ENCODE peak calls at places on chromosomes 13 and 19, in four cellular contexts. I is H1, X is GM12878, F is K562. P is an unnamed sample.

GRCh38 chr13:44257806-44258205 is 115.8 kb upstream of the SERP2 start:
- DNase-seq in I (no peak), X (no peak), F (no peak), P (no peak)

GRCh38 chr19:14409157-14410053 is 9.7 kb downstream of the DDX39A start:
- DNase-seq in I (no peak), X (no peak), F (no peak), P (no peak)

GRCh38 chr13:24618219-24618955 is 61.8 kb upstream of the ATP12A start:
- DNase-seq in I (no peak), X (peak; percentile 40), F (no peak), P (no peak)

GRCh38 chr19:46009530-46010510 is 13.0 kb downstream of the PGLYRP1 start:
- DNase-seq in I (peak; percentile 95), X (no peak), F (peak; percentile 72), P (peak; percentile 42)

GRCh38 chr19:11463391-11463790 is 17.5 kb downstream of the ELAVL3 start:
- DNase-seq in I (no peak), X (no peak), F (no peak), P (no peak)

GRCh38 chr19:4933528-4933927 is 24.2 kb downstream of the UHRF1 start:
- DNase-seq in I (no peak), X (no peak), F (no peak), P (no peak)

GRCh38 chr19:12453495-12453894 is 12.7 kb upstream of the ZNF443 start:
- DNase-seq in I (no peak), X (no peak), F (no peak), P (no peak)

GRCh38 chr13:60351326-60351725 is 45.7 kb upstream of the TDRD3 start:
- DNase-seq in I (no peak), X (no peak), F (no peak), P (no peak)

GRCh38 chr13:111131610-111132009 is 16.5 kb downstream of the ARHGEF7 start:
- DNase-seq in I (no peak), X (no peak), F (no peak), P (no peak)

GRCh38 chr19:37973666-37974065 is 66.7 kb downstream of the SIPA1L3 start:
- DNase-seq in I (no peak), X (no peak), F (no peak), P (no peak)

GRCh38 chr13:96072392-96072791 is 17.5 kb upstream of the HS6ST3 start:
- DNase-seq in I (no peak), X (no peak), F (no peak), P (no peak)

GRCh38 chr19:19261350-19262189 is 11.5 kb downstream of the TM6SF2 start:
- DNase-seq in I (peak; percentile 83), X (no peak), F (no peak), P (no peak)

GRCh38 chr13:42369071-42369795 is 97.3 kb downstream of the AKAP11 start:
- DNase-seq in I (no peak), X (no peak), F (no peak), P (no peak)

GRCh38 chr19:23991170-23991569 is 76.5 kb downstream of the ZNF726 start:
- DNase-seq in I (no peak), X (no peak), F (no peak), P (no peak)

GRCh38 chr13:97125810-97126738 is 96.1 kb upstream of the MBNL2 start:
- DNase-seq in I (no peak), X (peak; percentile 57), F (no peak), P (no peak)

GRCh38 chr13:79642596-79642995 is 161.6 kb downstream of the NDFIP2 start:
- DNase-seq in I (no peak), X (no peak), F (no peak), P (no peak)

GRCh38 chr13:41428155-41428554 is 29.2 kb upstream of the RGCC start:
- DNase-seq in I (peak; percentile 81), X (no peak), F (no peak), P (no peak)

GRCh38 chr19:29665215-29665825 is at the start of gene PLEKHF1:
- DNase-seq in I (peak; percentile 96), X (no peak), F (peak; percentile 96), P (peak; percentile 48)

GRCh38 chr19:7729211-7729610 is 2.7 kb downstream of the CLEC4G start:
- DNase-seq in I (peak; percentile 60), X (no peak), F (no peak), P (no peak)

GRCh38 chr19:18637644-18638630 is 1.1 kb downstream of the KLHL26 start:
- DNase-seq in I (no peak), X (no peak), F (peak; percentile 56), P (peak; percentile 32)

GRCh38 chr13:109779074-109779473 is 7.3 kb downstream of the IRS2 start:
- DNase-seq in I (no peak), X (no peak), F (no peak), P (no peak)

DNA sequence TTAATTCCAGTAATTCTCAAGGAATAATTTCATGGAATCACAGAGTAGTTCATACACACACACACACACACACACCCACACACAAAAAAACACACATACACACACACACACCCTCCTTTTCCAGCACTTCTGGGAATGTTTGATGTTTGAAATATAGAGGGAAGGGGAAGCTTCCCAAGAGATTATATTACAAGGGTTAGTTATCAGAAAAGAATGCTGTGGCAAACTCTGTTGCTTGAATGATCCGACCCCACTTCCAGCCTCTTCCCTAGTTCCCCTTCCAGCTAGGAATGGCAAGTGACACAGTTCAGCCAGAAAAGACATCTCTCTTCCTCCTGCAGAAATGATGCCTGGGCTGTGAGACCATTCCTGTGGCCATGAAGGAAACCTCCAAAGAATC is 49.9 kb downstream of the KCTD12 start:
- DNase-seq in I (no peak), X (no peak), F (no peak), P (no peak)
- TF ChIP-seq SRF in I (no peak), X (no peak), F (no peak), P (no peak)

DNA sequence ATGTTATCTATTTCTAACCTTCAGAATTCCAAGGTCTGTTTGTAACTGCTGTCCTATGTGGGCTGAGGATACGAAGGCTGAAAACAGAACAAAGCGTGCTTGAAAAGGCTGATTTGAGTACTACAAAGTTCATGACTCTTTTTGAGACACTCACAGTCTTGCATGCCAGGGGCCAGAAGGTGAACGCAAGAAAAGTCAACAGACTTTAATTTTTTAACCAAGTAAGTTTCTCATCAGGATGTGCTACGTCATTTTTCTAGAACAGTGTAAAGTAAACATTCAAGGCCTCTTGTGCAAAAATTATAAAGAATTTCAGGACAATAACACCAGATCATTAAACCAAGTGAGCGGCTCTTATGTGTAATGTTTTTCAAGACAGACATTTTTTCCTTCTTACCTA is 163.5 kb downstream of the COG6 start:
- DNase-seq in I (no peak), X (no peak), F (no peak), P (no peak)
- TF ChIP-seq EGR1 in I (no peak), X (no peak), F (no peak), P (no peak)

GRCh38 chr19:1285737-1286360 is at the start of gene EFNA2:
- DNase-seq in I (no peak), X (no peak), F (no peak), P (no peak)
- H3K4me3 ChIP-seq in I (peak within 1 kb of the TSS; percentile 50), X (no peak within 1 kb of the TSS), F (no peak within 1 kb of the TSS), P (peak within 1 kb of the TSS; percentile 69)

GRCh38 chr13:50422181-50423148 is 407.2 kb downstream of the KCNRG start:
- DNase-seq in I (no peak), X (no peak), F (peak; percentile 42), P (no peak)
- TF ChIP-seq SRF in I (no peak), X (no peak), F (no peak), P (no peak)

GRCh38 chr19:49474545-49474930 is 523 bp downstream of the FLT3LG start:
- DNase-seq in I (no peak), X (no peak), F (no peak), P (no peak)

GRCh38 chr19:49472936-49473335 is 1.1 kb upstream of the FLT3LG start:
- DNase-seq in I (no peak), X (no peak), F (no peak), P (no peak)

GRCh38 chr19:49475995-49476880 is 2.2 kb downstream of the FLT3LG start:
- DNase-seq in I (peak; percentile 93), X (no peak), F (peak; percentile 64), P (no peak)

GRCh38 chr19:49475191-49475932 is 1.3 kb downstream of the FLT3LG start:
- DNase-seq in I (no peak), X (no peak), F (no peak), P (no peak)

DNA sequence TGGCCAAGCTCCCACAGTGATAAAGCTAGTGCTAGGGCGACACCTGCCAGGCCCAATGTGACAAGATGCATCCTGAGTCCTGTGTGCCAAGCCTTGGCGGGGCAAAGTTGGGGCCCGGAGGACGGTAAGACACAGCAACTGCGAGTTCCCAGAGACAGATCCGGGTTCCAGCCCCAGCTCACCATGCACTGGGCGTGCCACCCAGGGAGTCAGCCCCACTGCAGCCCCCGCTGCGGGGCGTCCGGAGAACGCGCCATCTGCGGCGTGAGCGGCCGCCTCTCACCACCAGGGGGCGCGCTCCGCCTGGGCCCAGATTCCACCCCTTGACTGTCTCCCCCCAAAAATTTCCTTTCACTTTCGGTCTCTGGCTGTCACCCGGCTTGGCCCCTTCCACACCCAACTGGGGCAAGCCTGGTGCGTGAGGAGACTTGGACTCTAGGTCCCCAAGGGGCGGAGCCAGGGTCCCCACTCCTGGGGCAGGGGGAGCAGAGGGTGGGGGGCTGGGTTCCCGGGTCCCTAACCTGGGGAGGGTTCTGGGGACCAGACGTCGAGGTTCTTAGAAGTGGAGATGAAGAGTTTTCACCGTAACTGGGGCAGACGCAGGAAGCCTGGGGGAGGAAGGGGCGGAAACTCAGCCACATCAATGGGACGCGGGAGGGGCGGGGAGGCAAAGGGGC is at the start of gene FLT3LG:
- DNase-seq in I (peak; percentile 90), X (no peak), F (peak; percentile 91), P (no peak)
- TF ChIP-seq EGR1 in I (no peak), X (no peak), F (peak; percentile 33), P (no peak)

DNA sequence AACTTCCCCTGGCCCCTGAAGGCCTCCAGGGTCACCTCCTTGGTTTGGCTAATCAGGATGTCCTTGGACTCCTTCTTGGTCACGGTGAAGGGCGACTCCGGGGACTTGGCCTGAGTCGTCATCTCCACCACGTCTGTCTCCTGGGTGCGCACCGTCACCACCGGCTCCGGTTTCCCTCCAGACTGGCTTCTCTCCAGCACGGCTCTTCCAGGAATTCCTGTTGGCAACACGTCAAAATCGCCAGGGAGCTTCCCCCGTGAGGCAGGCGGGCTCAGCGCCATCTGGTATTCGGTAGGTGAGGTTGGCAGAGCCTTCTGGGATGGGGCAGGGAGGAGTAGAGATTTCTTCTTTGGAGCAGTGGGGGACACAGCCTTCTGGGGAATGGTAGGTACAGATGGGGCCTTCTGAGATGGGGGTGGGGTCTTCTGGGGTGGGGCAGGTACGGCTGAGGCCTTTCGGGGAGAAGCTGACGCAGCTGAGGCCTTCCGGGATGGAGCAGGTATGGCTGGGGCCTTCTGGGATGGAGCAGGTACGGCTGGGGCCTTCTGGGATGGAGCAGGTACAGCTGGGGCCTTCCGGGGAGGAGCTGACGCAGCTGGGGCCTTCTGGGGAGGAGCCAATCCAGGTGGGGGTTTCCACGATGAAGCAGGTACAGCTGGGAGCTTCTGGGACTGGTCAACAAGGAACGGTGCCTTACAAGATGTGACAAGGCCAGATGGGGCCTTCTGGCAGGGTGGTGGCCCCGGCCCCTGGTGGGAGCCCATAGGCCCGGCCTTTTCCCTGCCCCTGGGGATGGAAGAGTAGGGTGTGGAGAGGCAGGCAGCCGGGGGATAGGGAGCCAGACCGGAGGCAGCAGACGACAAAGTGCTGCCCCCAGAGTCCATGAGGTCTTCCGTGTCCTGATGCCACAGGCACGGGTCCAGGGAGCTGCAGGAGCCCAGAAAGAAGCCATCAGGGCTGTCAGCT is 3.8 kb downstream of the GARIN5B start:
- DNase-seq in I (no peak), X (no peak), F (no peak), P (no peak)
- H3K4me3 ChIP-seq in I (no peak overlapping the region), X (no peak overlapping the region), F (no peak overlapping the region), P (no peak overlapping the region)

GRCh38 chr13:36029171-36029570 is 102.0 kb downstream of the DCLK1 start:
- DNase-seq in I (no peak), X (no peak), F (no peak), P (no peak)
- TF ChIP-seq SRF in I (no peak), X (no peak), F (no peak), P (no peak)